ENCODE peak calls at places on chromosome 13, in nine cellular contexts. J is hippocampal formation, P is AML-193, C is HCEC 1CT, L is NCI-H1048, V is posterior vena cava, G is heart right ventricle, W is cardiac fibroblast, S is upper lobe of left lung. U is an unnamed sample.

GRCh38 chr13:33931397-33931987 is 113.5 kb downstream of the RFC3 start:
- DNase-seq in C (peak; percentile 2), G (no peak), W (peak; percentile 74), V (no peak), J (no peak), L (no peak), S (no peak), P (peak; percentile 21), U (peak; percentile 34)

GRCh38 chr13:60135344-60135743 is 28.4 kb downstream of the DIAPH3 start:
- DNase-seq in W (no peak), P (no peak), J (no peak), V (no peak), L (no peak), S (no peak), G (no peak), C (no peak), U (no peak)

GRCh38 chr13:110637275-110637674 is 21.9 kb downstream of the NAXD start:
- DNase-seq in W (no peak), S (no peak), L (no peak), V (no peak), C (no peak), J (no peak), G (no peak), P (no peak), U (no peak)

GRCh38 chr13:40664100-40665060 is 2.1 kb downstream of the FOXO1 start:
- DNase-seq in S (peak; percentile 96), C (no peak), V (peak; percentile 94), P (no peak), G (peak; percentile 87), J (peak; percentile 60), L (no peak), W (peak; percentile 60), U (peak; percentile 66)

GRCh38 chr13:84126671-84127171 is 244.4 kb upstream of the SLITRK1 start:
- DNase-seq in W (no peak), J (no peak), P (no peak), V (no peak), C (no peak), L (no peak), S (peak; percentile 28), G (no peak), U (no peak)

GRCh38 chr13:30047154-30047874 is 196.9 kb upstream of the UBL3 start:
- DNase-seq in L (no peak), G (no peak), J (no peak), V (no peak), S (no peak), P (no peak), C (no peak), W (no peak), U (no peak)

GRCh38 chr13:78241278-78241919 is 322.8 kb upstream of the EDNRB start:
- DNase-seq in P (peak; percentile 88), C (peak; percentile 81), V (peak; percentile 42), W (peak; percentile 67), J (no peak), G (peak; percentile 14), L (peak; percentile 20), S (no peak), U (no peak)

GRCh38 chr13:93244141-93244917 is 17.7 kb downstream of the GPC6 start:
- DNase-seq in L (no peak), S (no peak), P (no peak), C (peak; percentile 45), V (peak; percentile 79), W (peak; percentile 40), G (no peak), J (peak; percentile 45), U (no peak)

GRCh38 chr13:45362939-45363338 is 22.0 kb upstream of the TPT1 start:
- DNase-seq in P (no peak), S (no peak), L (no peak), C (no peak), W (no peak), V (no peak), G (no peak), J (no peak), U (no peak)

U was measured in tibial nerve.